ENCODE peak calls at places on chromosomes 13 and 19, in six cellular contexts. V is uterus, M is body of pancreas, G is adrenal gland, N is right lobe of liver, W is ovary. R is an unnamed sample. For H3K4me1, the result is how much of the 10 kb centered on the place peaks cover.

GRCh38 chr13:21501709-21502108 is 42.6 kb upstream of the ZDHHC20 start:
- DNase-seq in V (no peak), N (no peak), M (no peak), G (no peak), W (no peak), R (no peak)

GRCh38 chr19:54158812-54159351 is 639 bp downstream of the LENG1 start:
- DNase-seq in G (no peak), M (no peak), W (no peak), N (no peak), V (no peak), R (no peak)

GRCh38 chr19:40607311-40607871 is 6.2 kb downstream of the LTBP4 start:
- DNase-seq in G (peak), V (no peak), N (no peak), M (no peak), W (peak), R (peak)

GRCh38 chr13:73224708-73225107 is 165.9 kb downstream of the KLF5 start:
- DNase-seq in V (no peak), W (no peak), N (no peak), M (no peak), G (no peak), R (no peak)

GRCh38 chr13:50080158-50080855 is 65.1 kb downstream of the KCNRG start:
- DNase-seq in V (no peak), N (no peak), G (peak), W (no peak), M (no peak), R (peak)

GRCh38 chr13:62119739-62120700 is 704.4 kb upstream of the PCDH20 start:
- DNase-seq in W (no peak), N (no peak), M (no peak), G (no peak), V (no peak), R (no peak)

GRCh38 chr19:45446295-45446694 is 21.5 kb upstream of the FOSB start:
- DNase-seq in M (no peak), V (no peak), N (no peak), W (no peak), G (no peak), R (no peak)

GRCh38 chr19:47561440-47562045 is 11.4 kb downstream of the ZNF541 start:
- DNase-seq in G (no peak), M (no peak), V (no peak), W (no peak), N (no peak), R (no peak)

GRCh38 chr19:7159105-7159933 is 89.8 kb downstream of the ZNF557 start:
- DNase-seq in G (peak), M (no peak), V (peak), N (no peak), W (peak), R (peak)

GRCh38 chr19:38250428-38250820 is 5.8 kb downstream of the PPP1R14A start:
- DNase-seq in V (no peak), N (no peak), M (no peak), W (no peak), G (no peak), R (no peak)

GRCh38 chr13:99690426-99691189 is 189.3 kb downstream of the TM9SF2 start:
- DNase-seq in G (no peak), W (no peak), M (no peak), V (no peak), N (no peak), R (no peak)

GRCh38 chr19:11079999-11080398 is 9.3 kb upstream of the LDLR start:
- DNase-seq in M (no peak), V (no peak), G (no peak), N (no peak), W (no peak), R (no peak)

GRCh38 chr19:15954820-15955219 is 6.0 kb downstream of the OR10H4 start:
- DNase-seq in W (no peak), M (no peak), V (no peak), N (peak), G (no peak), R (no peak)
- H3K27ac ChIP-seq in W (no peak), M (no peak), V (no peak), N (no peak), G (no peak), R (no peak)

GRCh38 chr19:49858591-49858985 is 7.6 kb downstream of the PTOV1 start:
- DNase-seq in V (no peak), G (peak), M (no peak), N (peak), W (no peak), R (no peak)

GRCh38 chr19:49860716-49861100 is 6.7 kb downstream of the PNKP start:
- DNase-seq in W (no peak), G (no peak), V (no peak), M (no peak), N (no peak), R (no peak)

GRCh38 chr19:49861541-49862410 is 5.6 kb downstream of the PNKP start:
- DNase-seq in N (peak), V (peak), W (peak), M (no peak), G (peak), R (no peak)

GRCh38 chr19:49861127-49861526 is 6.2 kb downstream of the PNKP start:
- DNase-seq in V (peak), G (peak), W (peak), M (no peak), N (peak), R (no peak)

DNA sequence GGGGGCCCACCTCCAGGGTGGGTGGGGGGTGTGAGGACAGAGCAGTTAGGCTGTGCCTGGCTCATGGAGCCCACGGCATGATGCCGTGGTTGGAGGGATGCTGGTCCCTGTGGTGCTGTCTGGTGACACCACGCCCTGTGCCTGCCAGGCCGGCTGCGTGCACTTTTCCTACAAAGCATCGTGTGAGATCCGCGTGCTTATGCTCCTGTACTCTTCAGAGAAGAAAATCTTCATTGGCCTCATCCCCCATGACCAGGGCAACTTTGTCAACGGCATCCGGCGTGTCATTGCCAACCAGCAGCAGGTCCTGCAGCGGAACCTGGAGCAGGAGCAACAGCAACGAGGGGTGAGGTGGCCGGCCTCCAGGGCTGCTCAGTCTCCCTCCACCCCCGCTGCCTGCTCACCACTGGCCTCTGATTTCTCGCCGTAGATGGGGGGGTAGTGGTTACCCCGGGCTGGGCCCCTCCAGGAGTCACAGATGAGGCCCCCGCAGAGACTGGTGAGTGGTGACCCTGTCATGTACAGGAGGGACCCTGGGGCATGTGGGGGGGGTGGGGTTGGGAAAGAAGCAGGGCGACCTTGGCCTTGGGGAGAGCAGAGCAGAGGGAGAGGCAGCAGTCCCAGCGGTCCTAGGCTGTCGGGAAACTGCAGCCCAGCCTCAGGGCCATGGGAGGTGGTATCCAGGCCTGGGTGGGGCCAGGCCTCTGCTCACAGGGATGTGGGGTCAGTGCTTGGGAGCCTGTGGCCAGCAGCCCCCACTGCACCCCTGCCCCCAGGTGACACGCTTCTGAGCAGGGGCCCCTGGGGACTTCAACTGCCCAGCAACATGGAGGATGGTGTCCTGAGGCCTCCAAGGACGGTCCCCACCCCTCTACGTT is 7.3 kb downstream of the PNKP start:
- DNase-seq in M (no peak), G (peak), N (peak), V (no peak), W (peak), R (no peak)
- H3K4me1 ChIP-seq in M (under half), G (half or more), N (under half), V (under half), W (under half), R (under half)

DNA sequence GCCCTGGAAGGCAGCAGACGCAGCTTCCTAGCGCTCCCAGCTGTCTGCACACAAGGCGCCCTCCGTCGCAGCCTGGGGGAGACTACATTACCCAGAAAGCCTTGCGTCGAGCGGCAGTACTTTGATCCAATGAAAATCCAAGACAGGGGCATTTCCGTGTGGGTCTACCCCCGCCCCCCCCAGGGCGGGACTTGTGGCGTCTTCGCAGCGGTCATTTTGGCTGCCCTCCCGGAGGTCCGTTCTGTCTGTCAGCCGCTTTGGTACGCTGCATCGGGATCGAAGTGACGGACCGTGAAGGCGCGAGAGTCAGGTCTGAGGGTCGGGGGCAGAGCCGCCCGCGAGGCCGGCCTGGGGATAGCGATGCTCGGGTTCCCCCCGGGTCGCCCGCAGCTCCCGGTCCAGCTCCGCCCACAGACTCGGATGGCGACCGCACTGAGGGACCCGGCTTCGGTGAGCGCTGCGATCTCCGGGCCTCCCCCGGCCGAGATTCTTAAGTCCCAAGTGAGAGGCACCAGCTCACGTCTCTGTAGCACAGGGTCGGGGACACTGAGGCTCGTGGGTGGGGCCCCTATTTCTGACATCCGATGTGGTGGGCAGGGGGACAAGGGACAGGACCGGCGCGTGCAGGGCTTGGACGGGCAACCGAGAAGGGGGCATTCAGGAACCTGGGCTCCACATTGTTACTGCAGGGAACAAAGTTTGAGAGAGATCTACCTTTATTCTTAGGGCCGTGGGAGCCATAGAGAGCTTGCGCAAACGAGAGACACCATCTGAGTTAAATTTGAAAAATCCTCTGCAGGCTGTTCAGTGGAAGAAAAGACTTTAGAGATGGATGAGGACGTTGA is at the start of gene ZNF211:
- DNase-seq in V (peak), M (peak), N (peak), G (peak), W (peak), R (peak)
- TF ChIP-seq POLR2A in V (peak), M (no peak), N (no peak), G (no peak), W (no peak), R (peak)

DNA sequence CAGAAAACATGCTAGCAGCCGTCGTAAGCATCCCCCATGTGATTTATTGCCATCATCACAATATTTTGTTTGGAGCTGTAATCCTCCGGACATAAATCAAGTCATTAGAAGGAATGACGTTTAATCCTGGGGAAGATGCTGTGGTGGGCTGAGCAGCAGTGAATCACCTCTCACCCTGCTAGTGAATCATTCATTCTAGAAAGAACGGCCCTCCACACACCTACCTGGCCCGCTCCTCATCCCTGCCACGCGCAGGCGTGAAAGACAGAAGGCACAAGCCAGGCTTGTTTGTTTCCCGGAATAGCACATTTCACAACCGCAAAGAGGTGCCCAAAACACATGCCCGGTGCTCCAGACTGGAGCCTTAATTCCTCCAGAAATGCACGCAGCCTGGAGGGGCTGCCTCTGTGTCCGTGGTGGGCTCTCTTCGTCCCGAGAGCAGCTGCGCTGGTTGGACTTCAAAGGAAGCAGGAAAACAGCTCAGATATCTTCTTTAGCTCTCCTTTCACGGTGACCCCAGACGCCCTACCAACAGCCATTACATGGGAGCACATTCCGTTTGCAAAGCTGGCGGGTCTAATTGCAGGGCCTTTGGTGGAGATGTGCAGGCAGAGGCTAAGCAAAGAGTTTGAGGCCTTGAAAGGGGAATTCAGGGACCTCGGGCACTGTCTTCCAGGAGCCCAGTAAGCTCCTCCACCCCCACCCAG is 41.2 kb upstream of the KCTD15 start:
- DNase-seq in G (no peak), N (no peak), M (no peak), W (no peak), V (no peak), R (no peak)
- H3K27ac ChIP-seq in G (no peak), N (no peak), M (no peak), W (no peak), V (no peak), R (no peak)

DNA sequence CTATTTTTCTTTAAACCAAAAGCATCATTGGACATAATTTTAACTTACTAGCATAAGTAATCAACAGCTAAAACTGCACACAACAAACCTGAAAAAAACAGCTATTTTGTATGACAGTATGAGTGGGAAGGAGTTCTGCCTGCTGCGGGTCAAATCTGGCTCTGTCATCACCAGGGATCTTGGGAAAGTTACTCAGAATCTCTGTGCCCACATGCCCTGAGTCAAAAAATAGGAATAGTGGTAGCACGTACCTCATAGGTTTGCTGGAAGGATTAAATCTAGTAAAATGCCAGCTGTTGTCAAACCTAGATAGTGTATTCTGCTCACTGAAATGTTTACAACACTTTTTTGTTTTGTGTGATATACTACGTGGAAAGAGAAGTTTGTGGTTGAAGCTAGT is 1.1 kb downstream of the CLN5 start:
- DNase-seq in W (no peak), M (no peak), N (no peak), V (no peak), G (no peak), R (no peak)
- H3K4me1 ChIP-seq in W (under half), M (under half), N (under half), V (under half), G (under half), R (under half)

R was measured in heart left ventricle.